ENCODE peak calls at places on chromosomes 11 and 22, in nine cellular contexts. X, T, R, O, S, P, A, M and N are unnamed samples.

GRCh38 chr11:71488086-71488967 is 35.3 kb downstream of the NADSYN1 start:
- DNase-seq in T (peak; percentile 8), M (peak; percentile 86), S (no peak), O (no peak), P (no peak), R (no peak), X (peak; percentile 81), A (peak; percentile 4), N (peak; percentile 77)

GRCh38 chr11:102410382-102410784 is 42.2 kb downstream of the TMEM123 start:
- DNase-seq in X (no peak), S (no peak), A (no peak), P (no peak), M (no peak), R (no peak), T (no peak), O (no peak), N (no peak)

GRCh38 chr11:108199446-108200321 is 22.8 kb downstream of the NPAT start:
- DNase-seq in M (no peak), P (no peak), A (no peak), R (no peak), T (no peak), O (no peak), S (no peak), X (peak; percentile 82), N (no peak)

GRCh38 chr11:126337472-126338241 is 17.8 kb upstream of the ST3GAL4 start:
- DNase-seq in P (no peak), T (no peak), A (no peak), S (no peak), X (no peak), M (no peak), O (no peak), R (no peak), N (no peak)

GRCh38 chr11:64298966-64299846 is 952 bp upstream of the CATSPERZ start:
- DNase-seq in R (peak; percentile 79), O (peak; percentile 70), A (no peak), P (no peak), T (peak; percentile 64), S (peak; percentile 86), X (no peak), M (no peak), N (no peak)

GRCh38 chr22:46798041-46798365 is 35.6 kb downstream of the TBC1D22A start:
- DNase-seq in M (no peak), O (no peak), R (no peak), T (no peak), X (no peak), P (no peak), S (no peak), A (no peak), N (no peak)

GRCh38 chr22:49119551-49119952 is 708.1 kb downstream of the BRD1 start:
- DNase-seq in R (no peak), P (no peak), T (peak; percentile 16), A (no peak), X (no peak), O (peak; percentile 26), S (peak; percentile 60), M (peak; percentile 81), N (no peak)

GRCh38 chr11:21933095-21933494 is 259.8 kb upstream of the ANO5 start:
- DNase-seq in R (no peak), A (no peak), O (no peak), P (no peak), M (no peak), X (no peak), S (no peak), T (no peak), N (no peak)

GRCh38 chr11:83033972-83034672 is 37.6 kb downstream of the RAB30 start:
- DNase-seq in T (peak; percentile 86), S (peak; percentile 78), P (no peak), A (no peak), X (no peak), R (peak; percentile 31), O (peak; percentile 38), M (peak; percentile 66), N (no peak)

GRCh38 chr11:117816151-117816741 is 8.3 kb downstream of the FXYD2 start:
- DNase-seq in S (peak; percentile 54), R (no peak), X (no peak), A (peak; percentile 62), P (no peak), M (peak; percentile 92), T (no peak), O (no peak), N (peak; percentile 86)

GRCh38 chr22:40238425-40239344 is 61.0 kb downstream of the TNRC6B start:
- DNase-seq in O (no peak), A (no peak), P (no peak), R (peak; percentile 33), M (no peak), X (peak; percentile 59), T (peak; percentile 34), S (no peak), N (no peak)

GRCh38 chr11:130693543-130693942 is 222.7 kb downstream of the SNX19 start:
- DNase-seq in T (no peak), P (no peak), A (no peak), X (no peak), R (no peak), O (no peak), M (no peak), S (no peak), N (no peak)

GRCh38 chr22:45891996-45892621 is 84.9 kb downstream of the WNT7B start:
- DNase-seq in T (no peak), R (no peak), S (peak; percentile 42), A (no peak), M (peak; percentile 48), P (no peak), X (no peak), O (peak; percentile 6), N (no peak)

GRCh38 chr22:29342577-29343312 is 27.2 kb upstream of the RASL10A start:
- DNase-seq in R (peak; percentile 58), S (no peak), O (no peak), M (no peak), P (no peak), T (no peak), X (peak; percentile 38), A (no peak), N (no peak)

GRCh38 chr11:58580311-58580710 is 1.4 kb downstream of the ZFP91 start:
- DNase-seq in X (no peak), S (no peak), R (no peak), O (no peak), M (no peak), P (no peak), T (no peak), A (no peak), N (no peak)

GRCh38 chr11:102453286-102453797 is 777 bp upstream of the TMEM123 start:
- DNase-seq in R (no peak), M (peak; percentile 64), O (peak; percentile 30), T (no peak), P (no peak), S (no peak), X (peak; percentile 48), A (no peak), N (no peak)

GRCh38 chr11:74877132-74877531 is 71.8 kb downstream of the XRRA1 start:
- DNase-seq in A (no peak), S (no peak), R (no peak), X (no peak), O (no peak), T (no peak), M (peak; percentile 58), P (no peak), N (peak; percentile 37)

GRCh38 chr11:122019908-122020694 is 95.9 kb downstream of the BLID start:
- DNase-seq in O (no peak), A (no peak), S (no peak), P (no peak), X (no peak), R (no peak), T (no peak), M (no peak), N (no peak)

DNA sequence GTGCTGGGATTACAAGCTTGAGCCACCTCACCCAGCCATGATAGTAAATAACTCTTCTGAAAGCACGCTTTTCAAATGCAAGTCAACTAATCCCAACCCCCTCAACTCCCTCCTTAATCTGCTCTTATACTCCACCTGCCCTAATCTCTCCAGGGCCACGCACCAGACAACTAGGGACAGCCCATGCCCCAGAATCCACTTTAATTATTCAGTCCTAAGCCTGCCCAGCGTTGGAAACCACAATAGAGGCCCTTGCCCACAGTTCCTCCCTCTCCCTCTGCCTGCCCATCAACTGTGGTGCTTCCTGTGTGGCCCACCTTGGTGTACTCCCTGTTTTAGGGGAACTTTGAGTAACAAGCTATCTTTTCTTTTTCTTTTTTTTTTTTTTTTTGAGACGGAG is 2.7 kb upstream of the VPREB3 start:
- DNase-seq in P (no peak), S (no peak), X (no peak), M (no peak), A (no peak), T (no peak), O (no peak), R (no peak), N (no peak)
- H3K4me1 ChIP-seq in P (no peaks in the 10 kb centered on the region), S (no peaks in the 10 kb centered on the region), X (no peaks in the 10 kb centered on the region), M (no peaks in the 10 kb centered on the region), A (no peaks in the 10 kb centered on the region), T (no peaks in the 10 kb centered on the region), O (no peaks in the 10 kb centered on the region), R (no peaks in the 10 kb centered on the region), N (peaks cover 3% of the 10 kb centered on the region)

GRCh38 chr11:123184531-123184930 is 10.5 kb downstream of the CLMP start:
- DNase-seq in T (no peak), M (no peak), S (no peak), O (no peak), A (no peak), P (no peak), X (no peak), R (no peak), N (no peak)
- H3K4me1 ChIP-seq in T (no peaks in the 10 kb centered on the region), M (peaks cover 29% of the 10 kb centered on the region), S (no peaks in the 10 kb centered on the region), O (no peaks in the 10 kb centered on the region), A (peaks cover 19% of the 10 kb centered on the region), P (no peaks in the 10 kb centered on the region), X (peaks cover 10% of the 10 kb centered on the region), R (no peaks in the 10 kb centered on the region), N (peaks cover 15% of the 10 kb centered on the region)

GRCh38 chr11:65448074-65448417 is 25.4 kb downstream of the NEAT1 start:
- DNase-seq in X (no peak), M (no peak), T (no peak), O (no peak), P (no peak), S (no peak), R (no peak), A (no peak), N (no peak)

GRCh38 chr11:65445101-65445603 is 22.6 kb downstream of the NEAT1 start:
- DNase-seq in R (no peak), X (no peak), T (peak; percentile 49), M (peak; percentile 56), A (no peak), P (no peak), O (no peak), S (no peak), N (no peak)

GRCh38 chr11:65446446-65447277 is 24.1 kb downstream of the NEAT1 start:
- DNase-seq in S (peak; percentile 87), O (peak; percentile 56), M (peak; percentile 52), P (no peak), X (no peak), T (peak; percentile 83), A (no peak), R (peak; percentile 48), N (no peak)

GRCh38 chr11:65444314-65445051 is 21.9 kb downstream of the NEAT1 start:
- DNase-seq in O (no peak), R (no peak), A (no peak), T (peak; percentile 55), M (peak; percentile 56), S (peak; percentile 77), P (no peak), X (no peak), N (no peak)

GRCh38 chr11:65445604-65446445 is 23.2 kb downstream of the NEAT1 start:
- DNase-seq in M (peak; percentile 55), S (peak; percentile 85), A (no peak), R (peak; percentile 34), T (peak; percentile 74), O (no peak), X (no peak), P (no peak), N (no peak)
- H3K4me1 ChIP-seq in M (no peaks in the 10 kb centered on the region), S (peaks cover 4% of the 10 kb centered on the region), A (peaks cover 5% of the 10 kb centered on the region), R (peaks cover 16% of the 10 kb centered on the region), T (peaks cover 11% of the 10 kb centered on the region), O (peaks cover 40% of the 10 kb centered on the region), X (peaks cover 5% of the 10 kb centered on the region), P (peaks cover 9% of the 10 kb centered on the region), N (peaks cover 52% of the 10 kb centered on the region)

GRCh38 chr11:57308426-57309060 is 16.2 kb downstream of the TNKS1BP1 start:
- DNase-seq in T (peak; percentile 28), O (no peak), R (no peak), S (peak; percentile 50), X (no peak), A (no peak), M (no peak), P (no peak), N (no peak)
- H3K4me1 ChIP-seq in T (peaks cover 87% of the 10 kb centered on the region), O (peaks cover 100% of the 10 kb centered on the region), R (peaks cover 100% of the 10 kb centered on the region), S (peaks cover 65% of the 10 kb centered on the region), X (peaks cover 37% of the 10 kb centered on the region), A (peaks cover 12% of the 10 kb centered on the region), M (no peaks in the 10 kb centered on the region), P (peaks cover 8% of the 10 kb centered on the region), N (peaks cover 32% of the 10 kb centered on the region)